ENCODE peak calls at places on chromosomes 1 and 21, in nine cellular contexts. J is uterus, Y is AG04450, R is adrenal gland, M is PC-3, L is suprapubic skin, B is mammary epithelial cell, W is transverse colon, E is HCT116. T is an unnamed sample.

GRCh38 chr1:12594966-12595838 is 22.8 kb downstream of the DHRS3 start:
- DNase-seq in J (peak), Y (peak), R (no peak), M (peak), L (peak), B (peak), W (peak), E (no peak), T (no peak)

GRCh38 chr1:161421456-161421855 is 53.8 kb upstream of the CFAP126 start:
- DNase-seq in J (no peak), Y (no peak), R (no peak), M (no peak), L (no peak), B (no peak), W (no peak), E (no peak), T (no peak)

GRCh38 chr1:240055978-240056772 is 35.5 kb upstream of the FMN2 start:
- DNase-seq in J (no peak), Y (no peak), R (no peak), M (no peak), L (no peak), B (no peak), W (no peak), E (no peak), T (no peak)

GRCh38 chr1:37797750-37798345 is 4.2 kb downstream of the MANEAL start:
- DNase-seq in J (no peak), Y (peak), R (no peak), M (no peak), L (no peak), B (peak), W (no peak), E (no peak), T (no peak)

GRCh38 chr1:226814751-226815496 is 55.5 kb upstream of the PSEN2 start:
- DNase-seq in J (peak), Y (peak), R (peak), M (peak), L (peak), B (peak), W (peak), E (peak), T (peak)

GRCh38 chr1:33119532-33120217 is 38.7 kb downstream of the AZIN2 start:
- DNase-seq in J (no peak), Y (no peak), R (no peak), M (no peak), L (no peak), B (no peak), W (no peak), E (no peak), T (no peak)

GRCh38 chr1:31984419-31985347 is 29.0 kb upstream of the KHDRBS1 start:
- DNase-seq in J (no peak), Y (no peak), R (no peak), M (peak), L (no peak), B (peak), W (no peak), E (no peak), T (no peak)

GRCh38 chr1:2230781-2231666 is 2.9 kb downstream of the SKI start:
- DNase-seq in J (peak), Y (no peak), R (peak), M (peak), L (peak), B (peak), W (peak), E (no peak), T (no peak)

GRCh38 chr1:214542275-214543199 is 8.9 kb downstream of the PTPN14 start:
- DNase-seq in J (no peak), Y (no peak), R (no peak), M (no peak), L (no peak), B (no peak), W (no peak), E (no peak), T (no peak)

GRCh38 chr1:56520202-56520601 is 59.2 kb downstream of the PLPP3 start:
- DNase-seq in J (no peak), Y (no peak), R (no peak), M (no peak), L (no peak), B (no peak), W (no peak), E (no peak), T (no peak)

GRCh38 chr1:238960071-238960470 is 426.3 kb upstream of the CHRM3 start:
- DNase-seq in J (no peak), Y (no peak), R (no peak), M (peak), L (no peak), B (peak), W (no peak), E (no peak), T (peak)

GRCh38 chr1:243256590-243256989 is 749 bp downstream of the SDCCAG8 start:
- DNase-seq in J (no peak), Y (no peak), R (no peak), M (peak), L (no peak), B (no peak), W (no peak), E (no peak), T (no peak)

GRCh38 chr1:234870582-234870981 is 258.1 kb downstream of the TOMM20 start:
- DNase-seq in J (peak), Y (no peak), R (no peak), M (no peak), L (no peak), B (no peak), W (no peak), E (no peak), T (no peak)

GRCh38 chr21:29175408-29176147 is 45.1 kb downstream of the MAP3K7CL start:
- DNase-seq in J (no peak), Y (no peak), R (peak), M (peak), L (no peak), B (no peak), W (no peak), E (no peak), T (no peak)

GRCh38 chr1:48876221-48876785 is 99.6 kb upstream of the BEND5 start:
- DNase-seq in J (no peak), Y (no peak), R (peak), M (peak), L (no peak), B (peak), W (no peak), E (no peak), T (peak)

GRCh38 chr1:90106271-90106670 is 111.4 kb downstream of the ZNF326 start:
- DNase-seq in J (no peak), Y (no peak), R (no peak), M (no peak), L (no peak), B (no peak), W (no peak), E (no peak), T (no peak)

GRCh38 chr1:15833069-15833679 is 14.3 kb upstream of the SPEN start:
- DNase-seq in J (peak), Y (no peak), R (peak), M (peak), L (peak), B (peak), W (peak), E (peak), T (peak)

GRCh38 chr21:15415541-15416261 is 314.1 kb upstream of the USP25 start:
- DNase-seq in J (no peak), Y (no peak), R (peak), M (no peak), L (no peak), B (no peak), W (no peak), E (no peak), T (no peak)

GRCh38 chr1:1013105-1013921 is at the start of gene ISG15:
- DNase-seq in J (peak), Y (peak), R (peak), M (peak), L (peak), B (peak), W (peak), E (peak), T (peak)

GRCh38 chr1:238652346-238652968 is 733.9 kb upstream of the CHRM3 start:
- DNase-seq in J (no peak), Y (no peak), R (no peak), M (peak), L (no peak), B (peak), W (no peak), E (no peak), T (no peak)

GRCh38 chr1:5940723-5941407 is 51.4 kb downstream of the NPHP4 start:
- DNase-seq in J (no peak), Y (no peak), R (no peak), M (no peak), L (no peak), B (no peak), W (no peak), E (no peak), T (no peak)

GRCh38 chr1:156666862-156667609 is 10.2 kb downstream of the NES start:
- DNase-seq in J (no peak), Y (no peak), R (no peak), M (no peak), L (no peak), B (no peak), W (no peak), E (no peak), T (no peak)

GRCh38 chr1:8317647-8318360 is at the start of gene SLC45A1:
- DNase-seq in J (peak), Y (no peak), R (peak), M (peak), L (no peak), B (peak), W (peak), E (peak), T (peak)

GRCh38 chr1:115230281-115230680 is 107.8 kb downstream of the NGF start:
- DNase-seq in J (no peak), Y (no peak), R (no peak), M (peak), L (no peak), B (peak), W (no peak), E (no peak), T (no peak)

GRCh38 chr1:195806060-195806459 is 802.2 kb downstream of the KCNT2 start:
- DNase-seq in J (no peak), Y (no peak), R (no peak), M (no peak), L (no peak), B (no peak), W (no peak), E (no peak), T (no peak)

GRCh38 chr1:231070758-231071443 is 30.8 kb upstream of the FAM89A start:
- DNase-seq in J (no peak), Y (no peak), R (no peak), M (no peak), L (no peak), B (no peak), W (no peak), E (no peak), T (no peak)

GRCh38 chr1:226588484-226588883 is 39.9 kb downstream of the STUM start:
- DNase-seq in J (no peak), Y (no peak), R (peak), M (no peak), L (no peak), B (no peak), W (no peak), E (no peak), T (no peak)

GRCh38 chr1:25532970-25533369 is 10.4 kb upstream of the LDLRAP1 start:
- DNase-seq in J (no peak), Y (no peak), R (no peak), M (no peak), L (no peak), B (no peak), W (no peak), E (no peak), T (no peak)
- TF ChIP-seq CTCF in J (no peak), Y (no peak), R (no peak), M (no peak), L (no peak), B (no peak), W (no peak), E (peak), T (no peak)

DNA sequence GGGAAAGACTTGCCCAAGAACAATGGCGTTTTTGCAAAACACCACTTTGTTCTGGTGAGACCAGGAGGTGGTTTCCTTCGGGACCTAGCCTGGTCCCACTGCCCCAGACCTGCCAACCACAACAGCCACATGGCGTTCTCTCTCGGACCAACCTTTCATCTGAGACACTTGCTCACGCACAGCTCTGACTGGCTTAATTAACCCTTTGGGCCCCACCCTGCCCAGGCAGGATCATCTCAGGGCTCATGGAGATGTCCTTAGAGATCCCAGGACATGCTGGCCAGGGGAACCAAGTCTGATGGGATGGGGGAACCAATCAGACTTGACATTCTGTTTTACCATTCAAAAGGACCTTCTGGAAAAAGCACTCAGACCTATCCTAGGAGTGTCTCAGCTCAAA is 97.8 kb upstream of the SLC2A1 start:
- DNase-seq in J (no peak), Y (no peak), R (no peak), M (no peak), L (no peak), B (no peak), W (no peak), E (no peak), T (no peak)
- H3K27ac ChIP-seq in J (peak), Y (peak), R (no peak), M (no peak), L (no peak), B (no peak), W (no peak), E (no peak), T (peak)

GRCh38 chr1:23566304-23566703 is 7.0 kb upstream of the ID3 start:
- DNase-seq in J (no peak), Y (no peak), R (no peak), M (no peak), L (no peak), B (no peak), W (no peak), E (no peak), T (no peak)
- TF ChIP-seq CTCF in J (no peak), Y (peak), R (no peak), M (peak), L (no peak), B (peak), W (no peak), E (no peak), T (no peak)

GRCh38 chr1:42932442-42932941 is 26.2 kb downstream of the SLC2A1 start:
- DNase-seq in J (no peak), Y (no peak), R (no peak), M (no peak), L (peak), B (no peak), W (no peak), E (no peak), T (no peak)
- H3K27ac ChIP-seq in J (no peak), Y (no peak), R (no peak), M (peak), L (peak), B (no peak), W (peak), E (peak), T (peak)

GRCh38 chr1:172778461-172779455 is 119.9 kb downstream of the FASLG start:
- DNase-seq in J (no peak), Y (no peak), R (peak), M (peak), L (no peak), B (no peak), W (no peak), E (no peak), T (no peak)
- TF ChIP-seq CTCF in J (no peak), Y (peak), R (no peak), M (peak), L (no peak), B (peak), W (no peak), E (peak), T (no peak)

GRCh38 chr21:42496839-42497202 is 797 bp upstream of the RSPH1 start:
- DNase-seq in J (no peak), Y (no peak), R (peak), M (no peak), L (no peak), B (no peak), W (no peak), E (no peak), T (no peak)

GRCh38 chr21:42495765-42496119 is 282 bp downstream of the RSPH1 start:
- DNase-seq in J (no peak), Y (no peak), R (peak), M (peak), L (no peak), B (no peak), W (peak), E (no peak), T (peak)

GRCh38 chr21:42498012-42498411 is 2.0 kb upstream of the RSPH1 start:
- DNase-seq in J (no peak), Y (no peak), R (no peak), M (no peak), L (no peak), B (no peak), W (no peak), E (no peak), T (no peak)

GRCh38 chr21:42495027-42495426 is 997 bp downstream of the RSPH1 start:
- DNase-seq in J (no peak), Y (no peak), R (no peak), M (no peak), L (no peak), B (no peak), W (no peak), E (no peak), T (no peak)

DNA sequence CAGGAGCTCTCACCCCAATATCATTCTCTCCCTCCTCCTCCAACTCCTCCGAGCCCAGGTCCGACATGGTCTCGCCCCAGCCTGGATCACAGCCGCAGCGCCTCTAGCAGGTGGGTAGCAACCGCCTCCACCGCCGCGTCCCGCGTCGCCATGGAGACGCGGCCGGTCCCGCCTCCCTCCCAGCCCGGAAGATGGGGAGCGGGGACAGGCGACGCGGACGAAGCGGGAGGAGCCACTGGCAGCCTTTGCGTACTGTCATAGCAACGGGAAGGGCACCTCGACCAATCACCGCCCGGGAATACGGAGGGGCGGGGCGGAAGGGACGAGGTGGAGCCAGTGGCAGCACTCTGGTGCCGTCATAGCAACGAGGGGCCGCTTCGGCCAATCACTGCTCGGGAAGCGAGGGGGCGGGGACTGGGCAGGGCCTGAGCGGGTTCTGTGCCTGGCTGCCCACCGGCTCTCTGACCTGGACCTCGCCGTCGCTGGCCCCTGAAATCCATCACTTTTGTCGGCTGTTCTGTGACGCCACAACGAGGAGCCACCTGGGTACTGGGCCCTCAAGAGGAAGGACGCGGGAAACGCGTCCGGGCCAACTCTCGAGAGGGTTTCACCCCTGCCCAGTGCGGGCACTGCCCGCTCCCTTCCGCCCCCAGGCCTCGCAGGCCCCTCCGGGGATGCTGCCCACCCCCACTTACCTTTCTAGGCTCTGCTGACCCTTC is at the start of gene RSPH1:
- DNase-seq in J (peak), Y (peak), R (peak), M (peak), L (peak), B (peak), W (peak), E (peak), T (peak)
- H3K27ac ChIP-seq in J (peak), Y (peak), R (peak), M (peak), L (peak), B (peak), W (peak), E (peak), T (peak)

GRCh38 chr1:66443793-66444192 is 90.2 kb upstream of the SGIP1 start:
- DNase-seq in J (no peak), Y (no peak), R (no peak), M (no peak), L (no peak), B (no peak), W (no peak), E (no peak), T (no peak)
- TF ChIP-seq CTCF in J (no peak), Y (no peak), R (no peak), M (no peak), L (no peak), B (no peak), W (no peak), E (peak), T (no peak)

DNA sequence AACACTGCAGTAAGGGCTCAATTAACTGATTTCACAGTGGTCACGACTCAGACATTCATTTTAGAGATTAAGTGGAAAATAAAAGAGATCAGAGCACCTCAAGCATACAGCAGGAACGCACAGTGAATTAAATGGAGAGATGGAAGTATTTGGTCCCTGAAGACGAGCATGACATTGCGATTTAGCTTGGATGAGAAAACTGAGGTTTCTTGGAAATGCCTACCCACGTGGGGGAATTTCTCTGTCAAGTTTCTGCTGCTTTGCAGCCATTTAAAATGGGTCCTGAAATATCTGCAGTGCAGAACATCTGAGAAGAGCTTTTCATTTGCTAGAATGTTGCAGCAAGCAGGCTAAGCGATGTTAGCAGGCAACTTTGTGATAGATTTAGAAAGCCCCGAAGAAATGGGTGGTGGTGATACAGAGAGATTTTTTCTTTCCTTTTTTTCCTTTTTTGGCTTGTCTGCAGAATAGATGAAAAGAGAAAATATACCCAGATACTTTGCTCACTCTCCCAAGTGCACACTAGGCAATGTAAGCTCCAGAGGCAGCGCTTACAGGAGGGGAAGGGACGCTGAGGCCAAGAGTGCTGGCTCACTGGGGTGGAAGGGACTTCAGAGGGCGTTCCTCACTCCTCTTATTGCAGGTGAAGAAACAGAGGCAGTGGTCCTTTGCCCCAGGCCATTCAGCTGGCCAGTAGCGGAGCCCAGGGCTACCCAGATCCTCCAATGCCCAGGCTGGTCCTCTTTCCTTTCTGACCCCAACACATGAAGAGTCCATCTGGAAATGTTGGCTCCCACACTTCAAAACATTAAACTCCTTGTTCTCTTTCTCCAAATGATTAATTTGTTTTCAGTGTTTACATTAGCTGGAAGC is 257.9 kb downstream of the KCNJ6 start:
- DNase-seq in J (no peak), Y (no peak), R (no peak), M (no peak), L (no peak), B (no peak), W (no peak), E (no peak), T (no peak)
- H3K27ac ChIP-seq in J (peak), Y (no peak), R (no peak), M (no peak), L (no peak), B (peak), W (no peak), E (no peak), T (peak)

GRCh38 chr1:43227138-43227836 is 42.5 kb upstream of the TMEM125 start:
- DNase-seq in J (peak), Y (peak), R (peak), M (peak), L (peak), B (peak), W (peak), E (peak), T (peak)

GRCh38 chr1:43229831-43230780 is 39.7 kb upstream of the TMEM125 start:
- DNase-seq in J (no peak), Y (no peak), R (no peak), M (no peak), L (no peak), B (no peak), W (no peak), E (no peak), T (no peak)

GRCh38 chr1:43222876-43223275 is 46.9 kb upstream of the TMEM125 start:
- DNase-seq in J (no peak), Y (no peak), R (no peak), M (no peak), L (no peak), B (no peak), W (no peak), E (no peak), T (no peak)

GRCh38 chr1:43221256-43221778 is 48.5 kb upstream of the TMEM125 start:
- DNase-seq in J (no peak), Y (no peak), R (no peak), M (no peak), L (no peak), B (no peak), W (no peak), E (no peak), T (no peak)

DNA sequence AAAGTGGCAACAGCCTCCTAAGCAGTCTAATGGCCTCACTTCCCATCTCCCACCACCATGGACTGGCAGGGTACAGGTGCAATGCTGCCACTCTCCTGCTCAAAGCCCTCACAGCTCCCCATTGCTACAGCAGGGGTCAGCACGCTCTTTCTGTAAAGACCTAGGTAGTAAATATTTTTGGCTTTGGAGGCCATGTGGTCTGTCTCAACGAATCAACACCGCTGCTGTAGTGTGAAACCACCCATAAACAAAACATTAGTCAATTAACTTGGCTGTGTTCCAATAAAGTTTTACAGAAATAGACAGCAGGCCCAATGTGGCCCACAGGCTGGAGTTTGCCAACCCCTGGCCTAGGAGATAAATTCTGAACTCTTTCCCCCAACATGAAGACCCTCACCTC is 44.6 kb upstream of the TMEM125 start:
- DNase-seq in J (no peak), Y (no peak), R (no peak), M (peak), L (no peak), B (no peak), W (no peak), E (no peak), T (peak)
- TF ChIP-seq CTCF in J (no peak), Y (no peak), R (no peak), M (peak), L (no peak), B (no peak), W (no peak), E (no peak), T (no peak)